ENCODE peak calls at places on chromosomes 6 and 20, in six cellular contexts. F is B cell; O is CD8-positive, alpha-beta T cell; X is endothelial cell of umbilical vein; G is prostate gland; Q is sigmoid colon. E is an unnamed sample.
A peak's percentile ranks its signal among the peaks of the same experiment; 100 is the strongest.

GRCh38 chr6:149734915-149735314 is 11.4 kb downstream of the NUP43 start:
- DNase-seq in Q (no peak), O (no peak), X (no peak), G (no peak), F (no peak), E (no peak)

GRCh38 chr20:50496773-50497375 is 13.3 kb upstream of the PTPN1 start:
- DNase-seq in Q (no peak), G (no peak), O (no peak), F (no peak), X (no peak), E (no peak)

GRCh38 chr20:40393680-40394079 is 295.4 kb downstream of the MAFB start:
- DNase-seq in O (no peak), F (no peak), Q (no peak), G (no peak), X (no peak), E (no peak)

GRCh38 chr6:169957351-169957963 is 206.0 kb downstream of the ERMARD start:
- DNase-seq in X (no peak), G (no peak), Q (peak; percentile 62), F (no peak), O (no peak), E (no peak)

GRCh38 chr20:16801919-16802651 is 53.9 kb downstream of the OTOR start:
- DNase-seq in G (peak; percentile 39), X (peak; percentile 61), F (peak; percentile 46), O (peak; percentile 43), Q (peak; percentile 73), E (no peak)

GRCh38 chr6:41634657-41635056 is 3.6 kb upstream of the MDFI start:
- DNase-seq in Q (peak; percentile 58), G (no peak), F (no peak), O (no peak), X (peak; percentile 41), E (no peak)

GRCh38 chr20:53800883-53801604 is 207.4 kb upstream of the ZNF217 start:
- DNase-seq in F (no peak), G (no peak), X (no peak), Q (no peak), O (no peak), E (no peak)

GRCh38 chr20:19403549-19403948 is 191.1 kb downstream of the SLC24A3 start:
- DNase-seq in X (no peak), Q (no peak), G (no peak), F (no peak), O (no peak), E (no peak)

GRCh38 chr6:158703840-158704822 is 54.3 kb downstream of the SYTL3 start:
- DNase-seq in Q (peak; percentile 87), O (peak; percentile 71), F (peak; percentile 93), X (peak; percentile 63), G (peak; percentile 67), E (peak; percentile 86)

GRCh38 chr6:22880686-22881433 is 311.5 kb downstream of the HDGFL1 start:
- DNase-seq in G (no peak), F (no peak), X (peak; percentile 92), Q (no peak), O (no peak), E (no peak)

GRCh38 chr20:40706977-40707582 is 18.0 kb upstream of the MAFB start:
- DNase-seq in X (no peak), Q (no peak), O (no peak), F (no peak), G (no peak), E (no peak)

GRCh38 chr20:43686820-43687219 is 19.9 kb downstream of the MYBL2 start:
- DNase-seq in O (no peak), G (no peak), F (no peak), X (no peak), Q (no peak), E (no peak)

GRCh38 chr6:127100510-127101140 is 17.8 kb upstream of the RSPO3 start:
- DNase-seq in G (no peak), O (no peak), Q (no peak), F (no peak), X (peak; percentile 41), E (no peak)

GRCh38 chr6:141669141-141669540 is 463.6 kb upstream of the GJE1 start:
- DNase-seq in O (no peak), F (no peak), Q (no peak), G (no peak), X (no peak), E (no peak)

GRCh38 chr6:168165373-168165772 is 86.4 kb upstream of the FRMD1 start:
- DNase-seq in F (no peak), Q (no peak), X (no peak), O (no peak), G (peak; percentile 2), E (no peak)

GRCh38 chr20:53829706-53830521 is 236.3 kb upstream of the ZNF217 start:
- DNase-seq in G (no peak), Q (no peak), X (peak; percentile 65), F (peak; percentile 55), O (no peak), E (no peak)

GRCh38 chr6:81940451-81940850 is 188.0 kb upstream of the TENT5A start:
- DNase-seq in X (no peak), O (no peak), G (no peak), Q (no peak), F (no peak), E (no peak)

GRCh38 chr6:34587325-34587724 is 31.2 kb upstream of the SPDEF start:
- DNase-seq in O (no peak), Q (peak; percentile 9), X (no peak), F (no peak), G (no peak), E (no peak)

GRCh38 chr6:169310983-169311382 is 57.3 kb upstream of the THBS2 start:
- DNase-seq in F (no peak), O (no peak), X (no peak), Q (no peak), G (no peak), E (no peak)

GRCh38 chr20:50537546-50538201 is 27.5 kb downstream of the PTPN1 start:
- DNase-seq in X (no peak), O (no peak), F (no peak), G (no peak), Q (no peak), E (no peak)

GRCh38 chr20:23344336-23344735 is 6.3 kb upstream of the NXT1 start:
- DNase-seq in O (no peak), G (no peak), F (no peak), X (no peak), Q (no peak), E (no peak)

GRCh38 chr20:23339986-23340385 is 10.6 kb upstream of the NXT1 start:
- DNase-seq in X (no peak), O (no peak), G (no peak), F (no peak), Q (peak; percentile 60), E (no peak)

GRCh38 chr20:23341073-23341472 is 9.5 kb upstream of the NXT1 start:
- DNase-seq in Q (no peak), X (no peak), O (no peak), F (no peak), G (no peak), E (no peak)

GRCh38 chr20:23343590-23343989 is 7.0 kb upstream of the NXT1 start:
- DNase-seq in F (no peak), G (no peak), Q (no peak), X (no peak), O (no peak), E (no peak)

GRCh38 chr20:23340524-23340923 is 10.1 kb upstream of the NXT1 start:
- DNase-seq in Q (peak; percentile 79), O (no peak), X (peak; percentile 84), F (no peak), G (peak; percentile 66), E (peak; percentile 55)
- TF ChIP-seq CTCF in Q (no peak), O (peak; percentile 24), X (peak; percentile 64), F (peak; percentile 15), G (peak; percentile 53), E (peak; percentile 80)

GRCh38 chr6:27865952-27866369 is 46.2 kb downstream of the OR2B2 start:
- DNase-seq in O (peak; percentile 6), Q (no peak), F (no peak), X (no peak), G (no peak), E (no peak)

GRCh38 chr6:27867941-27868705 is 44.1 kb downstream of the OR2B2 start:
- DNase-seq in X (peak; percentile 28), F (peak; percentile 13), Q (no peak), G (no peak), O (no peak), E (no peak)

GRCh38 chr6:27866370-27867050 is 45.7 kb downstream of the OR2B2 start:
- DNase-seq in X (peak; percentile 82), O (peak; percentile 20), G (no peak), F (peak; percentile 78), Q (no peak), E (no peak)

GRCh38 chr6:27864906-27865883 is 47.0 kb downstream of the OR2B2 start:
- DNase-seq in F (peak; percentile 92), O (peak; percentile 37), G (peak; percentile 80), Q (peak; percentile 74), X (peak; percentile 98), E (peak; percentile 76)

DNA sequence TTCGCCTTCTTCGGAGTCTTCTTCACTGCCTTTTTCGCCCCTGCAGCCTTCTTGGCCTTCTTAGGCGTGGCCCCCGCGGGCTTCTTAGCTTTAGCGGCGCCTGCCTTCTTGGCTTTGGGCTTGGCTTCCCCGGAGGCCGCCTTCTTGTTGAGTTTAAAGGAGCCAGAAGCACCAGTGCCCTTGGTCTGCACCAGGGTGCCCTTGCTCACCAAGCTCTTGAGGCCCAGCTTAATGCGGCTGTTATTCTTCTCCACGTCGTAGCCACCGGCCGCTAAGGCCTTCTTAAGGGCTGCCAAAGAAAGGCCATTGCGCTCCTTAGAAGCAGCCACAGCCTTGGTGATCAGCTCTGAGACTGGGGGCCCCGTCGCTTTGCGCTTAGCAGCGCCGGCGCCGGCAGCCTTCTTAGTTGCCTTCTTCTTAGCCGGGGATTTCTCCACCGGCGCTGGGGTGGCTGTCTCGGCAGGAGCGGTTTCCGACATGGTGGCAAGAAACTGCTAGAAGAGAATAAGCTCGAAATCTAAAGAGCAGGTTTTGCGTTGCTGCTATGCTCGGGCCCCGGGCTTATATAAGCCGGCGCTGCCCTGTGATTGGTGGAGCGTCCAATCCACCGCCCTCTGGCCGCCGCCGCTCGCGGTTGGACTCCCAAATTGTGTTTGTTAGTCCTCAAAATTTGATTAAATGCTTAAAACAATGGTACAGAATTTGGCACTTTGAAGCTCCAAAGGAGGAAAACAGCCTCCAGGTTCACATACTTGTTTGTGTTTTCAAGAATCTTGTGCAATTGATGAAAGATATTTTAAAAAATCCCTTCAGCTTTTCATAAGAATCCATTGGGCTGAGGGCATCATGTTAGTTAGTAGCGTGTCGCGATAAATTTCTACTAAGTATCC is 44.9 kb downstream of the OR2B2 start:
- DNase-seq in Q (peak; percentile 73), G (no peak), F (peak; percentile 86), O (peak; percentile 50), X (peak; percentile 82), E (peak; percentile 58)
- TF ChIP-seq CTCF in Q (no peak), G (no peak), F (no peak), O (no peak), X (no peak), E (no peak)

GRCh38 chr6:102619585-102619984 is 1226.1 kb downstream of the GRIK2 start:
- DNase-seq in X (no peak), Q (no peak), G (no peak), O (no peak), F (no peak), E (no peak)
- TF ChIP-seq CTCF in X (no peak), Q (no peak), G (peak; percentile 47), O (no peak), F (no peak), E (no peak)

DNA sequence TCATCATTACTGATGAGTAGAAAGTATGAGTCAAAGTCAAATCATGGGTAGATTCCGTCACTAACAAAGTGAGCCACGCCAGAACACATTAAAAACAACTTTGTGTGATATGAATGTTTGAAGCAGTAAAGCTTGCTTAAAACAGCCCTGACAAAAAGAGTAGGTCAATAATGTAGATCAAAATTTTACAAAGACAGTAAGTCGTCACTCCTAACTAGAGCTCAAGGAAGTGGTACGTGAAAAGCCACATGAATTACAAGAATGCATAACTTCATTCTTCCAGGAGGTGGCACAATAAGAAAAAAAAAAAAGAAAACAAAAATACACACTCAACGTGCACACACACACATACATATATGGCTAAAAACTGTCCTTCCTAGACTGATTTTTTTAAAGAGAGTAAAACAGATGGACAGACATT is 69.9 kb downstream of the HACE1 start:
- DNase-seq in F (no peak), G (no peak), X (peak; percentile 52), O (no peak), Q (no peak), E (no peak)
- TF ChIP-seq CTCF in F (peak; percentile 15), G (no peak), X (no peak), O (peak; percentile 61), Q (no peak), E (peak; percentile 34)